ENCODE peak calls at places on chromosomes 4 and X, in eight cellular contexts. N is spleen, P is GM23338, F is sigmoid colon, V is dorsolateral prefrontal cortex, I is heart right ventricle, T is lung, S is DND-41. L is an unnamed sample.

GRCh38 chr4:39700500-39700899 is 2.6 kb downstream of the UBE2K start:
- DNase-seq in N (no peak), P (no peak), F (no peak), V (no peak), I (no peak), T (no peak), S (no peak), L (no peak)

GRCh38 chr4:47744253-47744652 is 93.6 kb downstream of the CORIN start:
- DNase-seq in N (no peak), P (no peak), F (no peak), V (no peak), I (no peak), T (no peak), S (no peak), L (no peak)

GRCh38 chr4:53802500-53802899 is 211.2 kb upstream of the LNX1 start:
- DNase-seq in N (no peak), P (no peak), F (no peak), V (no peak), I (no peak), T (no peak), S (no peak), L (no peak)

GRCh38 chrX:72060196-72060974 is 71.3 kb downstream of the RTL5 start:
- DNase-seq in N (no peak), P (peak), F (no peak), V (peak), I (no peak), T (no peak), S (no peak), L (no peak)

GRCh38 chrX:97397371-97397770 is 513.7 kb downstream of the RPA4 start:
- DNase-seq in N (no peak), P (no peak), F (no peak), V (no peak), I (no peak), T (no peak), S (no peak), L (no peak)

GRCh38 chr4:3010998-3011397 is 47.6 kb downstream of the GRK4 start:
- DNase-seq in N (no peak), P (no peak), F (no peak), V (no peak), I (no peak), T (no peak), S (no peak), L (peak)

GRCh38 chr4:124028172-124028571 is 631.6 kb downstream of the SPRY1 start:
- DNase-seq in N (no peak), P (no peak), F (no peak), V (no peak), I (no peak), T (no peak), S (no peak), L (no peak)

GRCh38 chr4:184385705-184386141 is 88.6 kb downstream of the IRF2 start:
- DNase-seq in N (no peak), P (peak), F (peak), V (no peak), I (peak), T (no peak), S (no peak), L (no peak)

GRCh38 chrX:22742174-22742573 is 257.6 kb upstream of the DDX53 start:
- DNase-seq in N (no peak), P (no peak), F (no peak), V (no peak), I (no peak), T (no peak), S (no peak), L (no peak)

DNA sequence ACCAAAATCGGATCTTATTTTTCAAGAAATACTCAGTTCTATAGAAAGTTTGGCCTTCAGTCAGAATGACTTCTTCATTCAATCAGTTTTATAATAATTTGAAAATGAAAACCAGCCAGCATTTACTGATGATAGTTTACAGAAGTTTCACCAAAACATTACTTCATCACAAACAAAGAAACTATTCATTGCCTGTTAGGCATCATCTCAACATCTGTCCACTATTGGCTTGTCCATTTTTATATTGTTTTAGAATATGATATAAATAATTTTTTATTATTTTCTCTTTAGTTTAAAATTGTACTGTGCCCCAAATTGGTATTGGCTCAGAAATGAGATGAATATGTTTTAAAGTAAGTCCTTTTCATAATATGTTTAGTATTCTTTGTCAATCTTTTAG is 38.4 kb downstream of the FAT4 start:
- DNase-seq in N (no peak), P (no peak), F (no peak), V (no peak), I (no peak), T (no peak), S (no peak), L (no peak)
- H3K27ac ChIP-seq in N (no peak), P (no peak), F (no peak), V (peak), I (no peak), T (no peak), S (no peak), L (no peak)

DNA sequence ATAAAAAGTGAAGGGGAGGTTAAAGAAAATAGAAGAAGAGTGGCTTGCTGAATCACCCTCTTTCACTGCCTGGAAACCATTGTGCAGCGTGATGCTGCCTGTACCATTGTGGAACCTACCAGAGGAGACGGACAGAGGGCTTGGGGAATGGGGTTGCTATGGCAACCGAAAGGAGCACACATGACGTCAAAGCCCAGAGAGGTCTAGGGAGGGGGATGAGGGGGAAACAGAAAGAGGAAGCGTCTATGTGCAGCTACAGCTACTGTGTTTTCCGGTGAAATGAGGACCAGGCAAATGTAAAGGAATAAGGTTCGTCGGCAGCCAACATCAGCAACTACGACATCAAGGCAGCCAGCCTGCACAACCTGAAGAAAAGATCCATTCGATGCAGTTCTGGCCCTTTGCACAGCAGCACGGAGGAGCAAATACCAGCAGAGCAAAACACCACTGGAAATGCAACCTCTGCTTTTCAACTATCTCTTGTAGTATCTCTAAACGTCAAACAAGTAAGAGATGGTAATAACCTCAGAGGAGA is at the start of gene MAPK10:
- DNase-seq in N (peak), P (peak), F (peak), V (peak), I (peak), T (peak), S (peak), L (no peak)
- H3K4me3 ChIP-seq in N (peak), P (peak), F (peak), V (peak), I (peak), T (peak), S (peak), L (no peak)

DNA sequence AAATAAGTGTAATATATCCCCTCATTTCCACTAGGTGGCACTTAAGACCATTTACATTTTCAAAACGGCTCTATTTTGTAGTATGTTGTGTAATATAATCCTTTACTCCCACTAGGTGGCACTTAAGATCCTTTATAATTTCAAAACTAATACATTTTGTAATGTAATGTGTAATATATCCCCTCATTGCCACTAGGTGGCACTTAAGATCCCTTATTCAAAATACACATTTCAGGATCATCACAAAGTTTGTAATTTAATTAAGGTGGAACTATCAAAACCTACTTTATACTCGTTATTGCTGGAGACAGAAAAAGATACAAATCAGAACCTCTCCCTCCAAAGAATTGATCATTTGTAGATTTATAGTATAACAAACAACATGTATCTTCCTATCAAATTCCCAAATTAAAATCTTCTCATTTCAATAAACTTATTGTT is 132.5 kb downstream of the ARHGAP6 start:
- DNase-seq in N (no peak), P (peak), F (no peak), V (no peak), I (peak), T (no peak), S (no peak), L (peak)
- TF ChIP-seq CTCF in N (peak), P (peak), F (peak), V (peak), I (peak), T (peak), S (peak), L (peak)

GRCh38 chr4:122583906-122584305 is 37.0 kb downstream of the IL21 start:
- DNase-seq in N (no peak), P (no peak), F (no peak), V (no peak), I (no peak), T (no peak), S (no peak), L (no peak)
- H3K27ac ChIP-seq in N (no peak), P (no peak), F (no peak), V (peak), I (no peak), T (no peak), S (no peak), L (no peak)

L was measured in Panc1.